ENCODE peak calls at places on chromosome 10, in five cellular contexts. M, O, Y, Z and P are unnamed samples.

GRCh38 chr10:3873728-3874461 is 88.9 kb upstream of the KLF6 start:
- DNase-seq in M (peak), Y (peak), O (peak), Z (peak), P (peak)

GRCh38 chr10:123797813-123798212 is 93.8 kb downstream of the CPXM2 start:
- DNase-seq in Y (peak), M (no peak), O (no peak), Z (no peak), P (no peak)

GRCh38 chr10:86261933-86262665 is 104.5 kb downstream of the GRID1 start:
- DNase-seq in Z (peak), Y (peak), O (no peak), M (no peak), P (peak)

GRCh38 chr10:3948843-3949242 is 163.8 kb upstream of the KLF6 start:
- DNase-seq in Z (no peak), M (no peak), O (peak), Y (no peak), P (no peak)

GRCh38 chr10:125257521-125258105 is 97.2 kb upstream of the CTBP2 start:
- DNase-seq in M (no peak), Y (no peak), O (no peak), Z (no peak), P (no peak)

GRCh38 chr10:117804470-117805011 is 242.2 kb downstream of the RAB11FIP2 start:
- DNase-seq in M (no peak), Y (no peak), Z (no peak), O (no peak), P (no peak)

GRCh38 chr10:43323245-43323644 is 48.2 kb upstream of the FXYD4 start:
- DNase-seq in Y (no peak), Z (no peak), M (no peak), O (no peak), P (no peak)

GRCh38 chr10:124225029-124225467 is 131.7 kb upstream of the CHST15 start:
- DNase-seq in M (no peak), Y (no peak), O (no peak), Z (no peak), P (no peak)

GRCh38 chr10:92350411-92350810 is 59.4 kb downstream of the MARCHF5 start:
- DNase-seq in O (no peak), Z (no peak), M (no peak), Y (no peak), P (no peak)

GRCh38 chr10:6580279-6581029 is 378 bp upstream of the PRKCQ start:
- DNase-seq in Y (peak), O (peak), M (peak), Z (peak), P (peak)

GRCh38 chr10:38038932-38039245 is 28.4 kb downstream of the ZNF33A start:
- DNase-seq in Y (no peak), M (no peak), Z (no peak), O (no peak), P (no peak)

GRCh38 chr10:96673318-96674099 is 46.8 kb downstream of the PIK3AP1 start:
- DNase-seq in Z (no peak), Y (no peak), O (peak), M (peak), P (peak)

GRCh38 chr10:23341004-23341403 is 3.6 kb downstream of the C10orf67 start:
- DNase-seq in O (no peak), Z (no peak), M (no peak), Y (no peak), P (no peak)

GRCh38 chr10:63829573-63830149 is 308.5 kb downstream of the REEP3 start:
- DNase-seq in M (no peak), O (no peak), Y (peak), Z (no peak), P (no peak)

GRCh38 chr10:117188399-117188798 is 8.9 kb upstream of the KCNK18 start:
- DNase-seq in M (peak), Y (no peak), O (no peak), Z (no peak), P (no peak)

GRCh38 chr10:6056411-6057135 is 5.6 kb downstream of the IL2RA start:
- DNase-seq in M (no peak), O (no peak), Y (no peak), Z (no peak), P (no peak)

GRCh38 chr10:35639651-35640311 is 2.3 kb downstream of the FZD8 start:
- DNase-seq in Y (peak), O (peak), Z (no peak), M (peak), P (peak)

GRCh38 chr10:79488303-79488702 is 24.0 kb upstream of the EIF5AL1 start:
- DNase-seq in M (peak), O (peak), Z (peak), Y (no peak), P (no peak)

GRCh38 chr10:89275383-89275782 is 23.8 kb upstream of the LIPA start:
- DNase-seq in Z (no peak), O (peak), M (no peak), Y (no peak), P (no peak)
- TF ChIP-seq CTCF in Z (no peak), O (no peak), M (no peak), Y (no peak), P (no peak)

GRCh38 chr10:49230004-49230403 is 41.8 kb upstream of the TMEM273 start:
- DNase-seq in O (no peak), M (no peak), Y (no peak), Z (no peak), P (no peak)

GRCh38 chr10:49227406-49227805 is 39.2 kb upstream of the TMEM273 start:
- DNase-seq in M (no peak), O (no peak), Z (no peak), Y (no peak), P (no peak)

GRCh38 chr10:49231421-49231820 is 43.2 kb upstream of the TMEM273 start:
- DNase-seq in O (no peak), M (no peak), Y (no peak), Z (no peak), P (no peak)

GRCh38 chr10:49226594-49226993 is 38.4 kb upstream of the TMEM273 start:
- DNase-seq in O (no peak), Z (no peak), Y (no peak), M (no peak), P (no peak)

GRCh38 chr10:49228677-49229076 is 40.5 kb upstream of the TMEM273 start:
- DNase-seq in M (no peak), Y (no peak), O (no peak), Z (no peak), P (no peak)
- TF ChIP-seq CTCF in M (no peak), Y (no peak), O (no peak), Z (no peak), P (no peak)

GRCh38 chr10:133085251-133086125 is 2.2 kb upstream of the ADGRA1 start:
- DNase-seq in Y (no peak), Z (no peak), O (no peak), M (no peak), P (no peak)
- TF ChIP-seq CTCF in Y (no peak), Z (no peak), O (no peak), M (no peak), P (no peak)

GRCh38 chr10:87861566-87861952 is 1.8 kb downstream of the KLLN start:
- DNase-seq in Z (no peak), Y (peak), M (peak), O (peak), P (peak)
- TF ChIP-seq CTCF in Z (no peak), Y (no peak), M (peak), O (peak), P (peak)

GRCh38 chr10:44966816-44967509 is 7.4 kb downstream of the RASSF4 start:
- DNase-seq in Z (no peak), O (no peak), Y (no peak), M (no peak), P (no peak)
- TF ChIP-seq CTCF in Z (peak), O (peak), Y (no peak), M (peak), P (no peak)